ENCODE peak calls at places on chromosomes 11 and 22, in five cellular contexts. Y is IMR-90, O is mesenchymal stem cell, J is H1, I is trophoblast cell. Z is an unnamed sample.
A peak's percentile ranks its signal among the peaks of the same experiment; 100 is the strongest.

GRCh38 chr11:118961591-118961990 is 5.5 kb downstream of the UPK2 start:
- DNase-seq in Y (no peak), O (no peak), J (no peak), I (no peak), Z (no peak)

GRCh38 chr22:46041642-46042041 is 64.7 kb upstream of the WNT7B start:
- DNase-seq in Y (no peak), O (no peak), J (no peak), I (no peak), Z (no peak)

GRCh38 chr22:27879923-27880322 is 39.1 kb downstream of the PITPNB start:
- DNase-seq in Y (peak; percentile 54), O (peak; percentile 69), J (no peak), I (no peak), Z (no peak)

GRCh38 chr11:45885274-45885920 is at the start of gene MAPK8IP1:
- DNase-seq in Y (no peak), O (peak; percentile 35), J (peak; percentile 17), I (no peak), Z (peak; percentile 71)

GRCh38 chr11:71311176-71311925 is 59.0 kb upstream of the SHANK2 start:
- DNase-seq in Y (no peak), O (no peak), J (no peak), I (no peak), Z (no peak)

GRCh38 chr11:10612217-10612862 is 43.9 kb upstream of the LYVE1 start:
- DNase-seq in Y (no peak), O (no peak), J (no peak), I (no peak), Z (no peak)

GRCh38 chr22:50325444-50326224 is 1.2 kb downstream of the DENND6B start:
- DNase-seq in Y (no peak), O (peak; percentile 55), J (no peak), I (no peak), Z (no peak)

GRCh38 chr22:19011075-19011474 is 75.0 kb upstream of the PRODH start:
- DNase-seq in Y (no peak), O (no peak), J (no peak), I (no peak), Z (no peak)

GRCh38 chr11:11980200-11980599 is 28.2 kb downstream of the DKK3 start:
- DNase-seq in Y (no peak), O (peak; percentile 60), J (no peak), I (no peak), Z (no peak)

GRCh38 chr22:25749420-25750169 is 7.6 kb downstream of the MYO18B start:
- DNase-seq in Y (no peak), O (no peak), J (no peak), I (no peak), Z (no peak)

GRCh38 chr11:74713686-74714085 is 17.5 kb downstream of the CHRDL2 start:
- DNase-seq in Y (no peak), O (no peak), J (no peak), I (no peak), Z (no peak)

GRCh38 chr22:44404341-44405020 is 91.7 kb upstream of the SHISAL1 start:
- DNase-seq in Y (no peak), O (no peak), J (no peak), I (no peak), Z (no peak)

GRCh38 chr11:22459053-22459452 is 120.9 kb downstream of the SLC17A6 start:
- DNase-seq in Y (peak; percentile 79), O (peak; percentile 73), J (no peak), I (peak; percentile 2), Z (no peak)

DNA sequence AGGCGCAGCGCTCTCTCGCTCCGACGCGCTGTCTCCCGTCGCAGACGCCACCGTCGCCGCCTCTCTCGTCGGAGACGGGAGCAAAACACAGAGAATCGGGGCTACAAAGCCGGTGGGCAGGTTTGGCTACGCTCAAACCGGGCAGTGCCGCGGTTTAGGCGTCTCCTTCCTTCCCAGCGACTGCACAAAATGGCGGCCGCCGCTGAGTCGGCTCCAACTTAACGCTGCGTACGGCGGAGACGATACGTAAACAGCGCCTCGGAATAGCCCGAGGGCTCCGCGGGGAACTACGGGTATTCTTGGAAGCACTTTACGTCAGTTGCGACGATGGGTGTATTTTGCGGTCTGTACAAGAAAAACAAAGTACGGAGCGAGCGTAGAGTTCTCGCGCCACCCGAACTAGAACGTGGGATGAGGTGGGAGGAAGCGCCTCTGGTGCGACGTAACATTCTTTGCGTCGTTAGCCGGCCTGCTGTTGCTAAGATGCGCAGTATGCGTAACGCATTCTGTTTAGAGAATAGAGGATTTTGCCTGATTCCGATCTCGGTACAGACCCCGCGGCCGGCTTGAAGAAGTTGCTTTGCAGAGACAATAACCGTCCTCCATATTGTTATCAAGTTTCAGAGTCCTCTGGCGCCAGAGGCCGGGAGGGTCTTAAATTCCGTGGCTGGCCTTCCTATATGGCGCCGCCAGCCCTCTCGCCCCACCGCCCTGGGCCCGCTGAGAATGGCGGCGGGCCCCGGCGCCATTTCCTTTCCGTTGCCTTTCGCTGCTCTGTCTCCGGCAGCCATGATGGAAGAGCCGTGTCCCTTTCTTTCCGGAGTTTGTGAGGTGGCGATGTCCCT is at the start of gene DDX17:
- DNase-seq in Y (peak; percentile 97), O (peak; percentile 97), J (peak; percentile 78), I (peak; percentile 96), Z (peak; percentile 97)
- H4K91ac ChIP-seq in Y (peak within 1 kb of the TSS; percentile 99), O (peak within 1 kb of the TSS; percentile 100), J (peak within 1 kb of the TSS; percentile 99), I (peak within 1 kb of the TSS; percentile 99), Z (peak within 1 kb of the TSS; percentile 100)

GRCh38 chr22:39215070-39215396 is 29.7 kb downstream of the PDGFB start:
- DNase-seq in Y (no peak), O (no peak), J (no peak), I (no peak), Z (no peak)

GRCh38 chr22:39215430-39216142 is 29.2 kb downstream of the PDGFB start:
- DNase-seq in Y (no peak), O (no peak), J (no peak), I (no peak), Z (no peak)

GRCh38 chr22:39214006-39214382 is 30.8 kb downstream of the PDGFB start:
- DNase-seq in Y (no peak), O (no peak), J (no peak), I (no peak), Z (no peak)

GRCh38 chr22:39214383-39215069 is 30.3 kb downstream of the PDGFB start:
- DNase-seq in Y (peak; percentile 36), O (peak; percentile 20), J (peak; percentile 50), I (peak; percentile 89), Z (peak; percentile 45)

GRCh38 chr22:39216143-39216490 is 28.7 kb downstream of the PDGFB start:
- DNase-seq in Y (no peak), O (no peak), J (no peak), I (no peak), Z (no peak)
- H4K91ac ChIP-seq in Y (no peak overlapping the region), O (peak overlapping the region; percentile 34), J (peak overlapping the region; percentile 88), I (peak overlapping the region; percentile 81), Z (no peak overlapping the region)

DNA sequence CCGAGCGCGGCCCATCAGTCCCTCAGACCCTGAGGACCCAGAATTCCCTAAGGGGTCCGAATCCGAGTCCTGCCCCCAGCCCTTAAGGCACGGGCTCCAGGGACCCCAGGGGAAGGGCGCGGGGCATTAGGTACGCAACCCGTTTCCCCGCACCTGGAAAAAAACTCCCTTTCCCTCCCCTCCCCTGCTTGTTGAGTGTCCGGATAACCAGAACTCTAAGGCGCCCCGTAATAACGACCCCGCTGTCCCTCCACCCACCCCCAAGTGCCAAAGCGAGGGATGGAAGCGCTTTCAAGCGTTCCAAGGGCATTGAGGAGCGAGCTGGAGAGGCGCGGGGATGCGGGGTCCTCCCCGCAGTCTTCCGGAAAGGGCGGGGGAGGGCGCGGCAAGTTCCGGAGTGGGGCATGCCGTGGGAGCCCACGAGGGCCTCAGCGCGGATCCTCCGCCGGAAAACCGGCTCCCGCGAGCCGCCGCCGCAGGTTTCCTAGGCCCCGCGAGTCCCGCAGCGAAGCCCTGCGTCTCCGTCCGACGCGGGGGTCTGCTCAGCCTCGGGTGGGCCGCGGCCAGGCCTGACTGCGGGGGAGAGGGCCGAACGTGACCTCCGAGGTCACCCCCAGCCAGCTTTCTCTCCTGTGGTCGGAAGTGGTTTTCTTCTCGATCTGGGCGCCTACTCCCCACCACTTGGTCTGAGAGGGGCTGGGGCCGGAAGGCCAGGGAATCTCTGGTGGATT is 3.9 kb upstream of the CCND1 start:
- DNase-seq in Y (no peak), O (no peak), J (no peak), I (no peak), Z (no peak)
- H4K91ac ChIP-seq in Y (peak overlapping the region; percentile 94), O (peak overlapping the region; percentile 92), J (peak overlapping the region; percentile 99), I (peak overlapping the region; percentile 84), Z (peak overlapping the region; percentile 95)

DNA sequence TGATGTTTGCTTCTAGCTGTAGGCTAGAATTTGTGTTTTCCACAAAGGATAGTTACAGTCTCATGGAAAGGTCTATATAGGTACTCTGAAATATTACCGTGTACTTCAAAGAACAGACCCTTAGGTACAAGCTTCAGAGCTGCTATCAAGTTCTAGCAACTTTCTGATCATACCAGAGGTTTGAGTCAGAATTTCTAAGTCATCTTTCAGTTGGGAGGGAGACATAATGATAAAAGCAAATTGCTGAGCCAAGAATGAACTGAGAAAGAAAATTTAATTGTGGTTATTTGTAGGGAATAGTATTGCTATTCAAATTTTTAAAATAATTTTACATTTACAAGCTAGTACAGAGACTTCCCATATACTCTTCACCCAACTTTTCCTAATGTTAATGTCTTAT is 19.9 kb upstream of the ME3 start:
- DNase-seq in Y (peak; percentile 42), O (no peak), J (no peak), I (no peak), Z (no peak)
- H4K91ac ChIP-seq in Y (peak overlapping the region; percentile 80), O (no peak overlapping the region), J (no peak overlapping the region), I (no peak overlapping the region), Z (no peak overlapping the region)

DNA sequence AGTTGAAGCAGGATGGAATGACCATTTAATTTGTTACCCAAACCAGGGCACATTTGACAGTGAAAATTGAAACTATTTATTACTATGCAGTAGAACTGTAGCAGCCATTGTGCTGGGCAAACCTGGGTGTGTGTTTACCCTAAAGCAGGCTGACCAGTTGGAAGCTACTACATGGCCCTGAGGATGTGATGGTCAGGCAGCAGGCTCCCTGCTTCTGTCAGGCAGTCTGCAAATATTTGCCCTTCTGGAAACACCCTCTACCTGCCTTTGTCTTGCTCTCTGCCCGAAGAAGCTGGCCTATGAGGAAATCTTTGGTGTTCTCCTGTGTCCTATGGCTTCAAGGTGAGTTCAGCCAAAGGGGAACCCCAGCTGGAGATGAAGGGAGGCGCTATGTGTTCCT is 600.1 kb upstream of the KIRREL3 start:
- DNase-seq in Y (no peak), O (no peak), J (no peak), I (no peak), Z (no peak)
- H4K91ac ChIP-seq in Y (no peak overlapping the region), O (no peak overlapping the region), J (no peak overlapping the region), I (no peak overlapping the region), Z (no peak overlapping the region)

GRCh38 chr11:128937480-128937879 is 5.2 kb downstream of the TP53AIP1 start:
- DNase-seq in Y (no peak), O (no peak), J (no peak), I (no peak), Z (no peak)
- H4K91ac ChIP-seq in Y (no peak overlapping the region), O (no peak overlapping the region), J (no peak overlapping the region), I (no peak overlapping the region), Z (no peak overlapping the region)